ENCODE peak calls at places on chromosomes 12 and 14, in seven cellular contexts. I is fibroblast of lung, C is IMR-90, P is lung, A is left ventricle myocardium inferior, T is OCI-LY7, M is GM23338. N is an unnamed sample.

GRCh38 chr12:68229956-68230355 is 4.3 kb upstream of the IL26 start:
- DNase-seq in I (no peak), C (no peak), P (no peak), A (no peak), T (no peak), M (no peak), N (no peak)

GRCh38 chr12:108604208-108604941 is 6.5 kb upstream of the TMEM119 start:
- DNase-seq in I (no peak), C (no peak), P (no peak), A (no peak), T (no peak), M (no peak), N (no peak)

GRCh38 chr12:109824731-109825130 is 8.5 kb downstream of the TRPV4 start:
- DNase-seq in I (no peak), C (no peak), P (no peak), A (no peak), T (no peak), M (no peak), N (no peak)

GRCh38 chr14:24871302-24871701 is 178.6 kb downstream of the STXBP6 start:
- DNase-seq in I (peak; percentile 20), C (peak; percentile 17), P (no peak), A (no peak), T (no peak), M (no peak), N (no peak)

GRCh38 chr12:130457215-130457614 is 119.5 kb downstream of the PIWIL1 start:
- DNase-seq in I (no peak), C (no peak), P (no peak), A (no peak), T (no peak), M (no peak), N (no peak)

GRCh38 chr12:74847169-74847568 is 309.5 kb downstream of the ATXN7L3B start:
- DNase-seq in I (no peak), C (no peak), P (no peak), A (no peak), T (no peak), M (no peak), N (no peak)

GRCh38 chr12:53410951-53411350 is 12.7 kb upstream of the AMHR2 start:
- DNase-seq in I (no peak), C (no peak), P (no peak), A (no peak), T (no peak), M (no peak), N (no peak)

GRCh38 chr12:67650127-67650495 is 1.6 kb downstream of the DYRK2 start:
- DNase-seq in I (peak; percentile 18), C (no peak), P (no peak), A (peak; percentile 55), T (no peak), M (no peak), N (no peak)

GRCh38 chr12:122909442-122910288 is 13.7 kb upstream of the VPS37B start:
- DNase-seq in I (no peak), C (no peak), P (no peak), A (peak; percentile 54), T (no peak), M (peak; percentile 45), N (no peak)

GRCh38 chr12:118059645-118060275 is 1.2 kb downstream of the WSB2 start:
- DNase-seq in I (peak; percentile 22), C (peak; percentile 22), P (no peak), A (no peak), T (no peak), M (peak; percentile 27), N (no peak)

GRCh38 chr14:76964695-76965094 is 63.8 kb downstream of the IRF2BPL start:
- DNase-seq in I (no peak), C (no peak), P (no peak), A (no peak), T (no peak), M (no peak), N (no peak)

GRCh38 chr14:104119119-104119699 is 19.2 kb upstream of the KIF26A start:
- DNase-seq in I (no peak), C (no peak), P (no peak), A (peak; percentile 5), T (no peak), M (no peak), N (no peak)

GRCh38 chr14:74569826-74570591 is 42.0 kb downstream of the LTBP2 start:
- DNase-seq in I (peak; percentile 76), C (peak; percentile 21), P (no peak), A (no peak), T (no peak), M (no peak), N (no peak)

GRCh38 chr14:57391609-57392195 is 1.3 kb downstream of the NAA30 start:
- DNase-seq in I (peak; percentile 16), C (peak; percentile 8), P (no peak), A (no peak), T (peak; percentile 11), M (no peak), N (no peak)

GRCh38 chr14:96649327-96649601 is 147.1 kb downstream of the PAPOLA start:
- DNase-seq in I (no peak), C (no peak), P (peak; percentile 36), A (no peak), T (no peak), M (no peak), N (no peak)

GRCh38 chr14:95300697-95301526 is 18.8 kb downstream of the CLMN start:
- DNase-seq in I (no peak), C (no peak), P (no peak), A (no peak), T (peak; percentile 32), M (no peak), N (no peak)

GRCh38 chr14:104105071-104105821 is 19.7 kb downstream of the ASPG start:
- DNase-seq in I (no peak), C (no peak), P (no peak), A (peak; percentile 6), T (no peak), M (no peak), N (no peak)

GRCh38 chr14:102442241-102443211 is 67.0 kb downstream of the ANKRD9 start:
- DNase-seq in I (no peak), C (peak; percentile 22), P (no peak), A (no peak), T (no peak), M (no peak), N (no peak)

GRCh38 chr12:79850610-79851299 is 84.1 kb downstream of the PPP1R12A start:
- DNase-seq in I (no peak), C (no peak), P (no peak), A (no peak), T (no peak), M (no peak), N (no peak)

GRCh38 chr12:6201775-6202292 is 1.6 kb downstream of the CD9 start:
- DNase-seq in I (no peak), C (no peak), P (no peak), A (no peak), T (no peak), M (no peak), N (no peak)
- H3K4me3 ChIP-seq in I (peak overlapping the region; percentile 92), C (no peak overlapping the region), P (no peak overlapping the region), A (peak overlapping the region; percentile 82), T (no peak overlapping the region), M (peak overlapping the region; percentile 95), N (peak overlapping the region; percentile 98)

GRCh38 chr14:61343991-61344405 is 22.6 kb downstream of the PRKCH start:
- DNase-seq in I (no peak), C (no peak), P (no peak), A (no peak), T (no peak), M (no peak), N (no peak)
- TF ChIP-seq CTCF in I (no peak), C (no peak), P (no peak), A (no peak), T (no peak), M (no peak), N (no peak)

GRCh38 chr12:57092529-57092862 is 3.6 kb downstream of the NAB2 start:
- DNase-seq in I (no peak), C (no peak), P (no peak), A (no peak), T (no peak), M (no peak), N (no peak)
- H3K27ac ChIP-seq in I (no peak overlapping the region), C (peak overlapping the region; percentile 27), P (peak overlapping the region; percentile 17), A (peak overlapping the region; percentile 72), T (no peak overlapping the region), M (no peak overlapping the region), N (no peak overlapping the region)

GRCh38 chr12:59027199-59027598 is 106.9 kb upstream of the LRIG3 start:
- DNase-seq in I (no peak), C (no peak), P (no peak), A (no peak), T (no peak), M (no peak), N (no peak)
- H3K4me3 ChIP-seq in I (no peak overlapping the region), C (no peak overlapping the region), P (no peak overlapping the region), A (no peak overlapping the region), T (no peak overlapping the region), M (no peak overlapping the region), N (no peak overlapping the region)

DNA sequence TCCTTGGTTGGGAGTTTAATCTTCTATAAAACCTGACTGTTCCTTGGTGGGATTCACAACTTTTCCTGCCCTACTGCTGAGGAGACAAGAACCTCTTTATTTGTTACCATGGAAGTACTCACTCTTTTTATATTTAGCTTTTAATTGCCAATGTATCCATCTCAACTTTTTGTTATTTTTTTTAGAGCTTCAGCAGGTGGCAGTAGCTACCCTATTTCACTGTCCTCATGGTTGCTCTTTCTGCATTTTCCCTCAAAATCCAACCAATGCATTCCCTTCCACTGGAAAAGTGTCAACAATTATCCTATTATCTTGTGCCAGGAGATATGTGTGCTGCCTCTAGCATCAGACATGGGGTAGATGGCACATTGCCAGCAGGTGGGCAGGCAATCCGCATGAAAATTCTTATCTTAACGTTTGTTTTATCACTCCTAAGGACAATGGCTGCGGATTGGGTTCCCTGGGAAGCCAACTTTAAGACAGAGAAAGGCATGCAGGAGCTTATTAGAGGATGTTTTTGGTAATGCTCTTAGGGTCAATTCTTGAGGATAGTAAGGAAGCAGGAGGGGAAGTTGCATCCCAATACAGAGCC is 406.4 kb downstream of the SNAPC1 start:
- DNase-seq in I (peak; percentile 22), C (no peak), P (no peak), A (no peak), T (no peak), M (peak; percentile 29), N (no peak)
- TF ChIP-seq CTCF in I (peak; percentile 33), C (peak; percentile 26), P (no peak), A (no peak), T (peak; percentile 35), M (peak; percentile 52), N (no peak)

GRCh38 chr14:68394719-68395117 is 398.1 kb downstream of the ZFP36L1 start:
- DNase-seq in I (no peak), C (no peak), P (no peak), A (peak; percentile 24), T (no peak), M (peak; percentile 50), N (no peak)
- H3K27ac ChIP-seq in I (no peak overlapping the region), C (peak overlapping the region; percentile 92), P (peak overlapping the region; percentile 71), A (peak overlapping the region; percentile 78), T (no peak overlapping the region), M (no peak overlapping the region), N (peak overlapping the region; percentile 80)

N was measured in coronary artery.